ENCODE peak calls at places on chromosomes 16 and 17, in eight cellular contexts. One of them, this sample, is unnamed.

GRCh38 chr17:67994827-67995567 is 1.3 kb downstream of the C17orf58 start:
- DNase-seq in lung: no peak
- DNase-seq in tibial nerve: no peak
- DNase-seq in breast epithelium: no peak
- DNase-seq in heart left ventricle: no peak
- DNase-seq in IMR-90: peak
- DNase-seq in left ventricle myocardium inferior: no peak
- DNase-seq in PC-3: peak
- DNase-seq in this sample: no peak

GRCh38 chr17:43359469-43360105 is 39.2 kb upstream of the ARL4D start:
- DNase-seq in lung: no peak
- DNase-seq in tibial nerve: no peak
- DNase-seq in breast epithelium: no peak
- DNase-seq in heart left ventricle: no peak
- DNase-seq in IMR-90: no peak
- DNase-seq in left ventricle myocardium inferior: no peak
- DNase-seq in PC-3: no peak
- DNase-seq in this sample: no peak

GRCh38 chr16:2985893-2986355 is 5.7 kb upstream of the PKMYT1 start:
- DNase-seq in lung: no peak
- DNase-seq in tibial nerve: no peak
- DNase-seq in breast epithelium: no peak
- DNase-seq in heart left ventricle: peak
- DNase-seq in IMR-90: no peak
- DNase-seq in left ventricle myocardium inferior: peak
- DNase-seq in PC-3: no peak
- DNase-seq in this sample: no peak

GRCh38 chr17:59106463-59107305 is at the start of gene TRIM37:
- DNase-seq in lung: peak
- DNase-seq in tibial nerve: peak
- DNase-seq in breast epithelium: peak
- DNase-seq in heart left ventricle: peak
- DNase-seq in IMR-90: peak
- DNase-seq in left ventricle myocardium inferior: peak
- DNase-seq in PC-3: peak
- DNase-seq in this sample: peak

GRCh38 chr16:57039148-57039812 is 49.9 kb downstream of the NLRC5 start:
- DNase-seq in lung: no peak
- DNase-seq in tibial nerve: no peak
- DNase-seq in breast epithelium: no peak
- DNase-seq in heart left ventricle: no peak
- DNase-seq in IMR-90: peak
- DNase-seq in left ventricle myocardium inferior: no peak
- DNase-seq in PC-3: no peak
- DNase-seq in this sample: no peak

GRCh38 chr17:20066253-20066652 is 57.1 kb downstream of the SPECC1 start:
- DNase-seq in lung: no peak
- DNase-seq in tibial nerve: peak
- DNase-seq in breast epithelium: no peak
- DNase-seq in heart left ventricle: peak
- DNase-seq in IMR-90: peak
- DNase-seq in left ventricle myocardium inferior: peak
- DNase-seq in PC-3: peak
- DNase-seq in this sample: no peak

GRCh38 chr17:61410555-61411089 is 11.0 kb downstream of the TBX2 start:
- DNase-seq in lung: peak
- DNase-seq in tibial nerve: peak
- DNase-seq in breast epithelium: peak
- DNase-seq in heart left ventricle: peak
- DNase-seq in IMR-90: peak
- DNase-seq in left ventricle myocardium inferior: peak
- DNase-seq in PC-3: no peak
- DNase-seq in this sample: peak

GRCh38 chr17:21389352-21389751 is 13.2 kb downstream of the KCNJ12 start:
- DNase-seq in lung: no peak
- DNase-seq in tibial nerve: no peak
- DNase-seq in breast epithelium: no peak
- DNase-seq in heart left ventricle: no peak
- DNase-seq in IMR-90: no peak
- DNase-seq in left ventricle myocardium inferior: no peak
- DNase-seq in PC-3: no peak
- DNase-seq in this sample: no peak

GRCh38 chr17:78825696-78826095 is 14.9 kb downstream of the USP36 start:
- DNase-seq in lung: no peak
- DNase-seq in tibial nerve: no peak
- DNase-seq in breast epithelium: no peak
- DNase-seq in heart left ventricle: no peak
- DNase-seq in IMR-90: no peak
- DNase-seq in left ventricle myocardium inferior: no peak
- DNase-seq in PC-3: no peak
- DNase-seq in this sample: no peak

GRCh38 chr16:22161999-22162657 is at the start of gene SDR42E2:
- DNase-seq in lung: no peak
- DNase-seq in tibial nerve: no peak
- DNase-seq in breast epithelium: no peak
- DNase-seq in heart left ventricle: no peak
- DNase-seq in IMR-90: no peak
- DNase-seq in left ventricle myocardium inferior: no peak
- DNase-seq in PC-3: no peak
- DNase-seq in this sample: no peak

GRCh38 chr16:80741716-80742115 is 62.7 kb downstream of the CDYL2 start:
- DNase-seq in lung: no peak
- DNase-seq in tibial nerve: no peak
- DNase-seq in breast epithelium: no peak
- DNase-seq in heart left ventricle: no peak
- DNase-seq in IMR-90: no peak
- DNase-seq in left ventricle myocardium inferior: no peak
- DNase-seq in PC-3: no peak
- DNase-seq in this sample: no peak

GRCh38 chr17:77990301-77990700 is 31.8 kb downstream of the TNRC6C start:
- DNase-seq in lung: no peak
- DNase-seq in tibial nerve: no peak
- DNase-seq in breast epithelium: no peak
- DNase-seq in heart left ventricle: no peak
- DNase-seq in IMR-90: no peak
- DNase-seq in left ventricle myocardium inferior: no peak
- DNase-seq in PC-3: no peak
- DNase-seq in this sample: no peak

GRCh38 chr16:85462405-85463227 is 150.5 kb upstream of the GSE1 start:
- DNase-seq in lung: no peak
- DNase-seq in tibial nerve: no peak
- DNase-seq in breast epithelium: no peak
- DNase-seq in heart left ventricle: peak
- DNase-seq in IMR-90: no peak
- DNase-seq in left ventricle myocardium inferior: peak
- DNase-seq in PC-3: no peak
- DNase-seq in this sample: peak

GRCh38 chr17:55533611-55534010 is 22.4 kb upstream of the SMIM36 start:
- DNase-seq in lung: no peak
- DNase-seq in tibial nerve: no peak
- DNase-seq in breast epithelium: no peak
- DNase-seq in heart left ventricle: no peak
- DNase-seq in IMR-90: peak
- DNase-seq in left ventricle myocardium inferior: no peak
- DNase-seq in PC-3: no peak
- DNase-seq in this sample: no peak

GRCh38 chr17:10062757-10063385 is 135.5 kb downstream of the GAS7 start:
- DNase-seq in lung: no peak
- DNase-seq in tibial nerve: no peak
- DNase-seq in breast epithelium: no peak
- DNase-seq in heart left ventricle: no peak
- DNase-seq in IMR-90: no peak
- DNase-seq in left ventricle myocardium inferior: no peak
- DNase-seq in PC-3: no peak
- DNase-seq in this sample: no peak

GRCh38 chr16:11759163-11759834 is 16.6 kb upstream of the TXNDC11 start:
- DNase-seq in lung: no peak
- DNase-seq in tibial nerve: no peak
- DNase-seq in breast epithelium: no peak
- DNase-seq in heart left ventricle: no peak
- DNase-seq in IMR-90: no peak
- DNase-seq in left ventricle myocardium inferior: no peak
- DNase-seq in PC-3: no peak
- DNase-seq in this sample: no peak

GRCh38 chr16:12535535-12536411 is 267.9 kb downstream of the CPPED1 start:
- DNase-seq in lung: no peak
- DNase-seq in tibial nerve: no peak
- DNase-seq in breast epithelium: no peak
- DNase-seq in heart left ventricle: no peak
- DNase-seq in IMR-90: no peak
- DNase-seq in left ventricle myocardium inferior: no peak
- DNase-seq in PC-3: no peak
- DNase-seq in this sample: no peak

GRCh38 chr17:47955497-47956461 is 1.9 kb downstream of the PRR15L start:
- DNase-seq in lung: peak
- DNase-seq in tibial nerve: no peak
- DNase-seq in breast epithelium: peak
- DNase-seq in heart left ventricle: no peak
- DNase-seq in IMR-90: no peak
- DNase-seq in left ventricle myocardium inferior: no peak
- DNase-seq in PC-3: peak
- DNase-seq in this sample: no peak

DNA sequence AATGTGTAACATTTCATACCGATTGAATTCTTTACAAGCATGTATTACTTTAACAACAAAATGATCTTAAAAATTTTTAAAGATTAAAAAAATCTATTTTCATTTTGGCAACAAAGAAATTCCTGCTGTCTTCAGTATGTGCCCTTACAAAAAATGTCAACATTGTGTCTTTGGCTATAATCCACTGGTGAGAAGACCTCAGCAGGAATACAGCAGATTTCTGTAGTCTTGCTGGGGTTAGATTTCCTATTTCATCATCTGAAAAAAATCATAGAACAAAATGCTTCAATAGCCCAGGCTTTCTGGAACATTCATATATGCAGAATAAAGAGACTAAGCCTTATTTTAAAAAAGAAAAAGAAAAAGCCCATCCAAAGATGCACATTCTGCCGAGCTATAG is 129.1 kb upstream of the CA10 start:
- DNase-seq in lung: no peak
- DNase-seq in tibial nerve: no peak
- DNase-seq in breast epithelium: no peak
- DNase-seq in heart left ventricle: no peak
- DNase-seq in IMR-90: no peak
- DNase-seq in left ventricle myocardium inferior: no peak
- DNase-seq in PC-3: no peak
- DNase-seq in this sample: no peak
- H3K27ac ChIP-seq in lung: no peak
- H3K27ac ChIP-seq in tibial nerve: no peak
- H3K27ac ChIP-seq in breast epithelium: no peak
- H3K27ac ChIP-seq in heart left ventricle: no peak
- H3K27ac ChIP-seq in IMR-90: no peak
- H3K27ac ChIP-seq in left ventricle myocardium inferior: no peak
- H3K27ac ChIP-seq in PC-3: no peak
- H3K27ac ChIP-seq in this sample: no peak

GRCh38 chr16:17544304-17544703 is 73.5 kb upstream of the XYLT1 start:
- DNase-seq in lung: no peak
- DNase-seq in tibial nerve: no peak
- DNase-seq in breast epithelium: no peak
- DNase-seq in heart left ventricle: no peak
- DNase-seq in IMR-90: no peak
- DNase-seq in left ventricle myocardium inferior: no peak
- DNase-seq in PC-3: no peak
- DNase-seq in this sample: no peak

GRCh38 chr16:17541324-17541723 is 70.6 kb upstream of the XYLT1 start:
- DNase-seq in lung: no peak
- DNase-seq in tibial nerve: no peak
- DNase-seq in breast epithelium: no peak
- DNase-seq in heart left ventricle: no peak
- DNase-seq in IMR-90: no peak
- DNase-seq in left ventricle myocardium inferior: no peak
- DNase-seq in PC-3: no peak
- DNase-seq in this sample: no peak

GRCh38 chr16:17543073-17543472 is 72.3 kb upstream of the XYLT1 start:
- DNase-seq in lung: no peak
- DNase-seq in tibial nerve: no peak
- DNase-seq in breast epithelium: no peak
- DNase-seq in heart left ventricle: no peak
- DNase-seq in IMR-90: no peak
- DNase-seq in left ventricle myocardium inferior: no peak
- DNase-seq in PC-3: no peak
- DNase-seq in this sample: no peak

GRCh38 chr16:17548825-17549224 is 78.1 kb upstream of the XYLT1 start:
- DNase-seq in lung: no peak
- DNase-seq in tibial nerve: no peak
- DNase-seq in breast epithelium: no peak
- DNase-seq in heart left ventricle: no peak
- DNase-seq in IMR-90: no peak
- DNase-seq in left ventricle myocardium inferior: no peak
- DNase-seq in PC-3: no peak
- DNase-seq in this sample: no peak

GRCh38 chr16:17544785-17545184 is 74.0 kb upstream of the XYLT1 start:
- DNase-seq in lung: no peak
- DNase-seq in tibial nerve: no peak
- DNase-seq in breast epithelium: no peak
- DNase-seq in heart left ventricle: no peak
- DNase-seq in IMR-90: no peak
- DNase-seq in left ventricle myocardium inferior: no peak
- DNase-seq in PC-3: no peak
- DNase-seq in this sample: peak
- TF ChIP-seq CTCF in lung: no peak
- TF ChIP-seq CTCF in tibial nerve: no peak
- TF ChIP-seq CTCF in breast epithelium: no peak
- TF ChIP-seq CTCF in heart left ventricle: peak
- TF ChIP-seq CTCF in IMR-90: no peak
- TF ChIP-seq CTCF in left ventricle myocardium inferior: no peak
- TF ChIP-seq CTCF in PC-3: no peak
- TF ChIP-seq CTCF in this sample: peak

DNA sequence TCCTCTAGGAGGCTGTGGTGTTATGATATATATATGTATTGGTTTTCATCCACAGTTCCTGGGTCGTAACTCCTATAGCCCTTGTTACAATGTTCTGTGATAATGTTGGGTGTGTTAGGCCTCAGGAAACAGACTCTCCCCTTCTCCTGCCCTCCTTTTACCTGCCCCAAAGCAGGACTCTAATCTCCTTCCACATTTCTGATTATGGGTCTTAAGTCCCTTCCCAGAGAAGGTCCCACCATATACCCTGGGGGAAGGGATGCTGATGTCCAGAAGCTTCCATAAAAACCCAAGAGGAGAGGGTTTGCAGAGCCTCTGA is 450 bp upstream of the C1QBP start:
- DNase-seq in lung: no peak
- DNase-seq in tibial nerve: no peak
- DNase-seq in breast epithelium: no peak
- DNase-seq in heart left ventricle: no peak
- DNase-seq in IMR-90: no peak
- DNase-seq in left ventricle myocardium inferior: no peak
- DNase-seq in PC-3: no peak
- DNase-seq in this sample: no peak
- H3K27ac ChIP-seq in lung: peak
- H3K27ac ChIP-seq in tibial nerve: peak
- H3K27ac ChIP-seq in breast epithelium: peak
- H3K27ac ChIP-seq in heart left ventricle: peak
- H3K27ac ChIP-seq in IMR-90: peak
- H3K27ac ChIP-seq in left ventricle myocardium inferior: peak
- H3K27ac ChIP-seq in PC-3: no peak
- H3K27ac ChIP-seq in this sample: peak

DNA sequence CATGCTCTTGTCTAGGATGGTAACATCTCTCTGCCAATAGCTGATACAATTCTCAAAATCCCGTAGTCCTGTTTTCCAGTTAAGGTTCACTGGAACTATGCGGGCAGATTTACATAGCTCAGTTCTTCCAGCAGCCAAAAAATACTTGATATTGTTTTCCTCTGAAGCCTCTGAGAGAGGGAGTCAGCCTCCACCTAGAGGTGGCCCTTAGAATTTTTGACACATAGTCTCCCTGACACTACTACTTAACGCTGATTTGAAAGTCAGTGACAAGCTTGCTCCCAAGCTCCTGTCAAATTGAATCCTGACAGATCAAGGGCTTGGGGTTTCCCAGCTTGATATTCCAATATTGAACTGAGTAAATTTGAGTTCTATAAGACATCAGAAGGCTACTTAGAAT is 1780.1 kb downstream of the TP53TG3F start:
- DNase-seq in lung: no peak
- DNase-seq in tibial nerve: no peak
- DNase-seq in breast epithelium: no peak
- DNase-seq in heart left ventricle: no peak
- DNase-seq in IMR-90: no peak
- DNase-seq in left ventricle myocardium inferior: no peak
- DNase-seq in PC-3: no peak
- DNase-seq in this sample: no peak
- TF ChIP-seq CTCF in lung: no peak
- TF ChIP-seq CTCF in tibial nerve: no peak
- TF ChIP-seq CTCF in breast epithelium: no peak
- TF ChIP-seq CTCF in heart left ventricle: no peak
- TF ChIP-seq CTCF in IMR-90: no peak
- TF ChIP-seq CTCF in left ventricle myocardium inferior: no peak
- TF ChIP-seq CTCF in PC-3: no peak
- TF ChIP-seq CTCF in this sample: no peak